ENCODE peak calls at places on chromosomes 16 and 17, in nine cellular contexts. K is A549, I is thoracic aorta, F is upper lobe of left lung, B is heart right ventricle, U is tibial nerve, D is ovary, V is heart left ventricle, S is transverse colon. E is an unnamed sample.

GRCh38 chr16:67311607-67312449 is 14.7 kb downstream of the KCTD19 start:
- DNase-seq in V (no peak), F (no peak), I (peak; percentile 31), B (no peak), K (peak; percentile 94), S (no peak), D (no peak), U (no peak), E (no peak)

GRCh38 chr16:79717324-79717848 is 116.8 kb upstream of the MAF start:
- DNase-seq in B (no peak), U (no peak), V (no peak), F (no peak), K (no peak), S (no peak), I (no peak), D (no peak), E (no peak)

GRCh38 chr16:68396481-68396880 is 51.8 kb downstream of the SMPD3 start:
- DNase-seq in D (peak; percentile 41), S (peak; percentile 69), B (no peak), K (peak; percentile 32), U (no peak), F (no peak), I (no peak), V (peak; percentile 30), E (no peak)

GRCh38 chr16:68252383-68252782 is 7.2 kb downstream of the PLA2G15 start:
- DNase-seq in B (no peak), K (no peak), I (no peak), F (no peak), D (no peak), U (no peak), V (no peak), S (no peak), E (no peak)

GRCh38 chr16:80569440-80570105 is 28.8 kb downstream of the DYNLRB2 start:
- DNase-seq in K (peak; percentile 8), B (no peak), V (no peak), U (no peak), F (no peak), I (no peak), D (no peak), S (no peak), E (no peak)

GRCh38 chr17:45413498-45413923 is 19.2 kb downstream of the ARHGAP27 start:
- DNase-seq in D (no peak), B (peak; percentile 60), K (no peak), U (no peak), F (peak; percentile 54), V (peak; percentile 77), S (peak; percentile 92), I (no peak), E (no peak)

GRCh38 chr17:3032258-3033247 is 30.9 kb downstream of the OR1D5 start:
- DNase-seq in V (no peak), B (no peak), K (no peak), F (no peak), I (no peak), S (no peak), D (no peak), U (no peak), E (no peak)

GRCh38 chr17:68491381-68491849 is 20.8 kb upstream of the PRKAR1A start:
- DNase-seq in B (no peak), D (no peak), F (no peak), U (no peak), K (no peak), V (no peak), S (peak; percentile 37), I (no peak), E (no peak)

GRCh38 chr17:2689411-2690164 is 22.0 kb downstream of the CLUH start:
- DNase-seq in B (peak; percentile 14), V (peak; percentile 59), I (no peak), D (peak; percentile 21), F (peak; percentile 78), S (no peak), K (no peak), U (no peak), E (peak; percentile 72)

GRCh38 chr17:72030067-72030899 is 90.5 kb upstream of the SOX9 start:
- DNase-seq in K (peak; percentile 82), D (no peak), I (no peak), V (peak; percentile 58), U (no peak), F (no peak), B (peak; percentile 15), S (peak; percentile 28), E (no peak)

GRCh38 chr17:2396568-2397246 is 4.2 kb downstream of the MNT start:
- DNase-seq in K (peak; percentile 98), V (peak; percentile 95), F (peak; percentile 96), D (peak; percentile 97), U (peak; percentile 91), B (peak; percentile 92), I (peak; percentile 93), S (peak; percentile 93), E (peak; percentile 98)

GRCh38 chr16:13049688-13050087 is 148.3 kb downstream of the SHISA9 start:
- DNase-seq in D (no peak), K (no peak), S (no peak), B (no peak), F (no peak), I (no peak), U (no peak), V (no peak), E (no peak)

GRCh38 chr17:52105601-52106000 is 52.9 kb downstream of the CA10 start:
- DNase-seq in D (no peak), S (no peak), K (no peak), V (no peak), F (no peak), I (no peak), B (no peak), U (no peak), E (no peak)

GRCh38 chr17:72244494-72244893 is 123.7 kb downstream of the SOX9 start:
- DNase-seq in S (no peak), V (no peak), B (no peak), U (no peak), K (no peak), I (no peak), F (no peak), D (no peak), E (no peak)

DNA sequence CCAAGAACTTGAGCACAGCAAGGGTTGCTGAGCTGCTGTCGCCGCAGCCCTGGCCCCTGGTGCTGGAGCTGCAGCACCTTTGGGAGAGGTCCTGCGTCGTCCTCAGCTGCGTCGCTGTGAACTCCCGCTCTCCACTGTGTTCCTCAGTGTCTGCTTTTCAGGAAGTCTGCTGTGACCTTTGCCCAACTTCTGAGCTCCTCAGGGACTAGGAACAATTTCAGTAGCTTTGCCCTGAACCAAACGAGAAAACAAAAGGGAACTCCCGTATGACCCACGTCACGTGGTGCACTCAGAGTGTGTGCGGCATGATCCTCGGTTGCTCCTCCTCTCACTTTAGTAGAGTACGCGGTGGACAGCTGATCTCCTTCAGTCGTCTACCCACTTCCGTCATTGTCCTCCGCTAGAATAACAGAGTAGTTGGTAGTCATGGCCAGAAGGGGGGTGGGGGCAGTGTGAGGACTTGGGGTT is 44.2 kb downstream of the WDR45B start:
- DNase-seq in I (no peak), K (no peak), S (peak; percentile 74), F (no peak), V (peak; percentile 60), B (no peak), U (peak; percentile 56), D (no peak), E (no peak)
- H3K27ac ChIP-seq in I (no peak overlapping the region), K (no peak overlapping the region), S (peak overlapping the region; percentile 72), F (peak overlapping the region; percentile 62), V (peak overlapping the region; percentile 17), B (peak overlapping the region; percentile 56), U (no peak overlapping the region), D (no peak overlapping the region), E (no peak overlapping the region)

GRCh38 chr17:43832168-43832975 is 574 bp downstream of the MPP3 start:
- DNase-seq in I (no peak), D (peak; percentile 40), S (peak; percentile 62), V (peak; percentile 84), F (peak; percentile 93), K (peak; percentile 76), U (no peak), B (peak; percentile 71), E (no peak)

GRCh38 chr17:43829738-43830137 is 3.2 kb downstream of the MPP3 start:
- DNase-seq in U (no peak), K (no peak), B (no peak), I (no peak), S (no peak), D (no peak), V (no peak), F (no peak), E (no peak)

GRCh38 chr17:43832976-43833829 is at the start of gene MPP3:
- DNase-seq in S (peak; percentile 80), U (peak; percentile 33), V (peak; percentile 86), K (peak; percentile 78), D (peak; percentile 59), B (peak; percentile 76), I (no peak), F (peak; percentile 94), E (no peak)

GRCh38 chr17:43830510-43831145 is 2.3 kb downstream of the MPP3 start:
- DNase-seq in F (no peak), I (no peak), S (no peak), B (no peak), V (no peak), D (no peak), U (no peak), K (no peak), E (no peak)

GRCh38 chr17:43831633-43832032 is 1.3 kb downstream of the MPP3 start:
- DNase-seq in K (no peak), F (no peak), S (no peak), I (no peak), D (no peak), B (peak; percentile 76), V (peak; percentile 83), U (no peak), E (no peak)
- H3K4me3 ChIP-seq in K (peak overlapping the region; percentile 80), F (no peak overlapping the region), S (no peak overlapping the region), I (no peak overlapping the region), D (no peak overlapping the region), B (peak overlapping the region; percentile 73), V (peak overlapping the region; percentile 80), U (no peak overlapping the region), E (no peak overlapping the region)

DNA sequence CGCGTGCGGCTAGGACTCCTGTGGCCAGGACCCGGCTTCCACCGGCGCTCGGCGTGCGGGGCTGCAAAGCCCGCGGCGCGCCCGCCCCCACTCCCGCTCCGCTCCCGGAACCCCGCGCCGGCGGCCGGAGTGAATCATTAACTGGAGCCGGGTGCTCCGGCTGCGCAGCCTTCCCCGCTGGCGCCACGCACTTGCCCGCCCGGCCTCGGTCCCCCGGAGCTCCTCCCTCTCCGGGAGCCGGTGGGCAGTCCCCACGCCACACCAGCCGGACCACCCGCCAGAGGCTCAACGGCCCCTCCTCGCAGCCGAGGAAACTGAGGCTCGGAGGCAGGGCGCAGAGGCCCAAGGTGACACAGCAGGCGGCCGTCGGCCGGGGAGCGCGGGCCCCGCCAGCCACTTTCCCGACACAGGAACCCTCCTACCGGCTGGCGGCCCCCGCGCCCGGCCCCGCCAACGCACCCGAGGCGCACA is 580 bp downstream of the BCAR1 start:
- DNase-seq in B (peak; percentile 50), I (no peak), D (no peak), K (no peak), V (peak; percentile 72), F (peak; percentile 92), S (peak; percentile 77), U (no peak), E (no peak)
- H3K4me1 ChIP-seq in B (peaks cover 90% of the 10 kb centered on the region), I (peaks cover 78% of the 10 kb centered on the region), D (peaks cover 41% of the 10 kb centered on the region), K (peaks cover 83% of the 10 kb centered on the region), V (peaks cover 89% of the 10 kb centered on the region), F (peaks cover 86% of the 10 kb centered on the region), S (peaks cover 90% of the 10 kb centered on the region), U (peaks cover 3% of the 10 kb centered on the region), E (peaks cover 93% of the 10 kb centered on the region)

DNA sequence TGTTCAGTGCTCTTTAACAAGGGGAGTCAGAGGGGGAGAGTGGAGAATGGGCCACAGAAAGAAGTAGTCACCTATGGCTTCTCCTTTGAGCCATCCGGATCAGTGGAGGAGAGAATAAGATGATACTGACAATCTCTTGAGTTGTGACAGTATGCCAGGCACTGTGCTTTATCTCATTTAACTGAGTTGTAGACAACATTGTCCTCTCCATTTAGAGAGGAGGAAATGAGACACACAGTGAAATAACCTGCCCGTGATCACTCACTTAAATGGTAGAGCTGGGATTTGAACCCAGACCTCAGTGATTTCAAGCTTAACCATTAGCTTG is 17.8 kb upstream of the EEF2K start:
- DNase-seq in B (no peak), I (no peak), V (no peak), F (no peak), K (no peak), D (no peak), U (no peak), S (no peak), E (no peak)
- H3K27ac ChIP-seq in B (peak overlapping the region; percentile 98), I (no peak overlapping the region), V (no peak overlapping the region), F (peak overlapping the region; percentile 94), K (no peak overlapping the region), D (no peak overlapping the region), U (peak overlapping the region; percentile 98), S (peak overlapping the region; percentile 92), E (peak overlapping the region; percentile 97)